ENCODE peak calls at places on chromosomes 1 and 21, in five cellular contexts. J, C, S, P and V are unnamed samples. For H3K9me3, the result is how much of the 10 kb centered on the place peaks cover.

GRCh38 chr1:183227963-183228649 is 42.0 kb downstream of the LAMC2 start:
- DNase-seq in S (peak), P (peak), J (peak), C (peak), V (no peak)

GRCh38 chr1:194786027-194786426 is 1599.6 kb upstream of the B3GALT2 start:
- DNase-seq in P (no peak), J (no peak), S (no peak), C (no peak), V (no peak)

GRCh38 chr1:53392460-53392859 is 64.6 kb upstream of the LRP8 start:
- DNase-seq in J (no peak), S (no peak), C (no peak), P (no peak), V (no peak)

GRCh38 chr1:235101558-235102258 is 26.9 kb downstream of the TOMM20 start:
- DNase-seq in P (no peak), J (no peak), S (no peak), C (no peak), V (no peak)

GRCh38 chr1:1894354-1895049 is 3.6 kb upstream of the GNB1 start:
- DNase-seq in C (peak), S (no peak), P (peak), J (peak), V (no peak)

GRCh38 chr1:228058981-228059535 is 23.4 kb upstream of the ARF1 start:
- DNase-seq in J (no peak), C (no peak), P (no peak), S (no peak), V (no peak)

GRCh38 chr1:215894617-215895016 is 327.5 kb downstream of the KCTD3 start:
- DNase-seq in S (no peak), P (no peak), C (no peak), J (no peak), V (no peak)

GRCh38 chr1:229019647-229020281 is 251.1 kb upstream of the RAB4A start:
- DNase-seq in J (no peak), P (no peak), C (no peak), S (no peak), V (no peak)

GRCh38 chr1:168455764-168456163 is 88.0 kb downstream of the XCL2 start:
- DNase-seq in C (no peak), P (no peak), J (no peak), S (no peak), V (no peak)

GRCh38 chr21:25329227-25329626 is 278.1 kb downstream of the MRPL39 start:
- DNase-seq in J (no peak), C (no peak), S (no peak), P (no peak), V (no peak)

GRCh38 chr1:95927061-95927460 is 693.1 kb downstream of the RWDD3 start:
- DNase-seq in S (no peak), J (no peak), C (no peak), P (no peak), V (no peak)

GRCh38 chr1:24575905-24576587 is 20.2 kb downstream of the NCMAP start:
- DNase-seq in J (no peak), S (no peak), C (no peak), P (no peak), V (no peak)

GRCh38 chr1:66532798-66533783 is 862 bp upstream of the SGIP1 start:
- DNase-seq in C (peak), S (peak), J (no peak), P (peak), V (no peak)

GRCh38 chr1:20115479-20115878 is 3.9 kb downstream of the PLA2G2D start:
- DNase-seq in C (no peak), J (peak), S (no peak), P (no peak), V (no peak)

GRCh38 chr1:151831605-151832004 is at the start of gene RORC:
- DNase-seq in C (peak), J (no peak), P (peak), S (no peak), V (peak)

GRCh38 chr21:46425566-46425965 is 33.1 kb upstream of the DIP2A start:
- DNase-seq in P (no peak), S (no peak), J (no peak), C (no peak), V (no peak)

GRCh38 chr1:29062157-29062942 is 61.4 kb downstream of the TMEM200B start:
- DNase-seq in P (no peak), J (no peak), C (no peak), S (no peak), V (no peak)

GRCh38 chr1:198523183-198523942 is 17.1 kb downstream of the ATP6V1G3 start:
- DNase-seq in C (no peak), P (no peak), S (no peak), J (peak), V (no peak)

GRCh38 chr1:162541619-162542141 is 19.8 kb upstream of the UAP1 start:
- DNase-seq in S (peak), J (no peak), C (peak), P (peak), V (no peak)

GRCh38 chr1:101181930-101182329 is 54.9 kb upstream of the S1PR1 start:
- DNase-seq in P (no peak), S (peak), C (no peak), J (no peak), V (no peak)

GRCh38 chr1:165253818-165254254 is 102.7 kb downstream of the LMX1A start:
- DNase-seq in S (no peak), J (no peak), P (no peak), C (no peak), V (no peak)

GRCh38 chr21:26506951-26507350 is 66.1 kb downstream of the CYYR1 start:
- DNase-seq in J (no peak), P (no peak), S (peak), C (no peak), V (no peak)

GRCh38 chr1:45001011-45001481 is 10.1 kb downstream of the HECTD3 start:
- DNase-seq in S (no peak), C (no peak), J (no peak), P (no peak), V (peak)

GRCh38 chr1:54016343-54017282 is 1.4 kb downstream of the LDLRAD1 start:
- DNase-seq in S (no peak), C (no peak), J (no peak), P (no peak), V (no peak)

GRCh38 chr1:95179205-95180001 is 54.6 kb upstream of the RWDD3 start:
- DNase-seq in J (no peak), C (no peak), P (no peak), S (no peak), V (no peak)

GRCh38 chr1:181135815-181136737 is 47.6 kb downstream of the IER5 start:
- DNase-seq in J (no peak), S (peak), C (no peak), P (no peak), V (no peak)

GRCh38 chr21:35309316-35309715 is 260.2 kb upstream of the RUNX1 start:
- DNase-seq in P (no peak), S (no peak), C (no peak), J (no peak), V (no peak)

GRCh38 chr1:116503535-116504307 is 67.1 kb downstream of the CD58 start:
- DNase-seq in P (peak), S (no peak), C (no peak), J (no peak), V (no peak)

GRCh38 chr21:35222541-35222941 is 173.4 kb upstream of the RUNX1 start:
- DNase-seq in J (no peak), C (no peak), S (peak), P (no peak), V (no peak)

GRCh38 chr1:179164494-179164893 is 65.0 kb downstream of the ABL2 start:
- DNase-seq in C (no peak), P (no peak), J (peak), S (peak), V (no peak)

GRCh38 chr21:46295996-46296752 is 10.0 kb downstream of the YBEY start:
- DNase-seq in P (peak), C (peak), S (no peak), J (no peak), V (peak)

GRCh38 chr1:41359211-41360073 is 1.8 kb upstream of the FOXO6 start:
- DNase-seq in S (no peak), C (peak), J (no peak), P (no peak), V (peak)

GRCh38 chr1:237877628-237878027 is 13.1 kb downstream of the ZP4 start:
- DNase-seq in S (no peak), P (no peak), J (no peak), C (no peak), V (no peak)

DNA sequence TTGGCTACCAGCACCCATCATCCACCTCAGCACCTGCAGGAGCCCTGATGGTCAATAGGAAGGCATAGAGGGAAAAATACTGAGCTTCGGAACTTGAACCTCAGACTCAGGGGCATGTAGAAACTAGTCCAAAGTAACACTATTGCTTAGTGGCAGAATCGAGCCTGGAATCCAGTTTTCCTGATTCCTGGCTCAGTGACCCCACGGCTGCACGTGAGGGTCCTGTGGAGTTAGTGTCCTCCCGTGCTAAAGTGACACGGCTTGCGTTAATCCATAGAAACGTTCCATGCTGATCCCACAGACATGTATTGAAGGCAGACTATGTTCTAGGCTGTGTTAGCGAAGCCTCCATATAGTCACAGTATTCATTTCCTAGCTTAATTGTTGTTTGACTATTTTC is 747.0 kb upstream of the TPTE start:
- DNase-seq in S (no peak), J (no peak), P (no peak), C (no peak), V (no peak)
- H3K9me3 ChIP-seq in S (under half), J (half or more), P (under half), C (under half), V (half or more)

GRCh38 chr21:23951251-23951650 is 1656.0 kb downstream of the MRPL39 start:
- DNase-seq in J (no peak), C (no peak), P (no peak), S (peak), V (no peak)
- H3K9me3 ChIP-seq in J (under half), C (under half), P (under half), S (under half), V (under half)

GRCh38 chr1:248359415-248359814 is 2.0 kb upstream of the OR2T4 start:
- DNase-seq in S (no peak), C (no peak), J (no peak), P (no peak), V (no peak)

GRCh38 chr1:248366609-248367008 is 5.1 kb downstream of the OR2T4 start:
- DNase-seq in C (no peak), S (no peak), P (no peak), J (no peak), V (no peak)

DNA sequence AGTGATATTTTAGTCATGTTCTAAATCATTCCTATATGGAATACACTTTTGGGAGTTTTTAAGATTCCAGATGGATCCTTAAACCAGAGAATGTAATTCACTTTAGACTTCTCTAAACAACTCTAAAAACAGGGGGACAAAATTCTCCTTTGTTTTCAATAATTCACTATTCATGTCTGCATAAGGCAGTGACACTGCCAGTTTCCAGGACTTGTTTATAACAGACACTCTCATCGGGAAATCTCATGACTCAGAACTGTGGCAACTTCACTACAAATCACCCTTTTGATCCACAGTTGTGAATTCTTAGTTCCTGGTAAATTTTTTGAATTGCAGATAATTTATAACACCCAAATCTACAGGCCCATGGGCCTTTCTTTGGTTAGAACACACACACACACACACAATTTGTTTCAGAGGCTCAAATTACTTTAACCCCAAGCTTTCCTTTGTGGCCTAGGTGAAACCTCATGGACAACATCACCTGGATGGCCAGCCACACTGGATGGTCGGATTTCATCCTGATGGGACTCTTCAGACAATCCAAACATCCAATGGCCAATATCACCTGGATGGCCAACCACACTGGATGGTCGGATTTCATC is at the start of gene OR2T4:
- DNase-seq in C (no peak), S (no peak), P (no peak), J (no peak), V (no peak)
- H3K9me3 ChIP-seq in C (under half), S (under half), P (under half), J (under half), V (under half)

GRCh38 chr1:50705041-50705440 is 255.0 kb downstream of the FAF1 start:
- DNase-seq in C (no peak), S (no peak), J (peak), P (no peak), V (no peak)
- H3K9me3 ChIP-seq in C (under half), S (under half), J (under half), P (under half), V (under half)

GRCh38 chr21:38824124-38824822 is 18.5 kb downstream of the ETS2 start:
- DNase-seq in S (peak), J (no peak), P (no peak), C (no peak), V (peak)
- H3K9me3 ChIP-seq in S (under half), J (under half), P (under half), C (under half), V (under half)

GRCh38 chr21:30491963-30492428 is at the start of gene KRTAP19-3:
- DNase-seq in S (no peak), C (no peak), P (no peak), J (no peak), V (no peak)

GRCh38 chr21:30502041-30502440 is at the start of gene KRTAP19-5:
- DNase-seq in S (no peak), J (no peak), C (no peak), P (no peak), V (no peak)

GRCh38 chr21:30497065-30497464 is at the start of gene KRTAP19-4:
- DNase-seq in S (no peak), C (no peak), J (no peak), P (no peak), V (no peak)
- H3K9me3 ChIP-seq in S (under half), C (under half), J (under half), P (under half), V (under half)

GRCh38 chr1:220892997-220893700 is 13.9 kb downstream of the HLX start:
- DNase-seq in J (no peak), S (no peak), C (no peak), P (no peak), V (no peak)
- H3K9me3 ChIP-seq in J (under half), S (under half), C (under half), P (under half), V (under half)

DNA sequence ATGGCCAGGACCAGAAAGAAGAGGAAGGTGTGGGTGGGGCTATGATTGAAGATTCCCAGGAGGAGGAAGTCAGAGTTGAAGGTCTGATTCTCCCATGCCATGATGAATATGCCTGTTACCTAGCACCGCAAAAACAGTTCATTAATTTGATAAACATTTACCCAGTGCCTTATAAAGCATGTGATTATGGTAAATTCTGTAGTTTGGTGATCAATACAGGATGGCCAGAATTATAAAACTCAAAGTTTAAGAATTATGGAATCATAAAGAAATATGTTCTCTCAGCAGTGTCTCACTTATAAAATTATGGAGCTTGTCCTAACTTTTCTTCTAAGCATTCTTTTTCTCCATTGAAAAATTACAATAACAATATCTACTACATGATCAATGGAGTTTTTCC is at the start of gene OR2M7:
- DNase-seq in S (no peak), P (no peak), C (no peak), J (no peak), V (no peak)
- H3K9me3 ChIP-seq in S (under half), P (under half), C (under half), J (under half), V (under half)

DNA sequence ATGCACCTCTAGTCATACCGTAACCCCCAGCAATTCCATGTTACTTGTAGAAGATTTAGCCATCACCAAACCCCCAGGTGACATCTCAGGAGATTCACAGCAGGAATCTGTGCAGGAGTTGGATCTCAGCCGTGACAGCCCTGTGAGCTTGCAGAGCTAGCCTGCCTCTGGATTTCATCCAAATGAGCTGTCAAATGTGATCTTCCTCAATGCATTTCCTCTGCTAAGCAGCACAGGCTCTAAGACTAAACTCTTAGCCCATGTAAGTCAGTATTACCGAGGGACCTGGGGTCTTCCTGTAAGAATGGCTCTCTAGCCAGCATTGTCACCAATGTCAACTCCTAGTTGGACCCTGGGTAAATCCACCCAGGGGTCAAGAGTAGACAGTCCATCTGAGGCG is 41.7 kb downstream of the UMODL1 start:
- DNase-seq in S (no peak), P (no peak), C (no peak), J (no peak), V (no peak)
- H3K9me3 ChIP-seq in S (under half), P (under half), C (under half), J (under half), V (under half)